ENCODE peak calls at places on chromosomes 11 and 22, in ten cellular contexts. C is NCI-H774, V is GM20000, K is iPS-NIHi11, E is lower leg skin, W is bronchial epithelial cell, T is LNCaP clone FGC, H is skeletal muscle cell, Z is AG08395, J is PC-9. X is an unnamed sample.

GRCh38 chr22:17734197-17734596 is 40.1 kb downstream of the BID start:
- DNase-seq in C (no peak), V (no peak), K (no peak), E (no peak), W (no peak), T (no peak), H (no peak), Z (peak), J (no peak), X (peak)

GRCh38 chr11:20672575-20672974 is 3.2 kb downstream of the NELL1 start:
- DNase-seq in C (peak), V (peak), K (peak), E (no peak), W (peak), T (no peak), H (no peak), Z (no peak), J (no peak), X (no peak)

GRCh38 chr22:42919199-42919598 is 62.1 kb upstream of the ARFGAP3 start:
- DNase-seq in C (no peak), V (no peak), K (no peak), E (no peak), W (no peak), T (no peak), H (no peak), Z (peak), J (peak), X (no peak)

GRCh38 chr11:92393218-92393617 is 168.6 kb downstream of the FAT3 start:
- DNase-seq in C (no peak), V (no peak), K (no peak), E (no peak), W (no peak), T (no peak), H (no peak), Z (no peak), J (no peak), X (no peak)

GRCh38 chr22:43562843-43563242 is 151.0 kb downstream of the MPPED1 start:
- DNase-seq in C (no peak), V (no peak), K (peak), E (no peak), W (no peak), T (no peak), H (no peak), Z (no peak), J (no peak), X (no peak)

GRCh38 chr22:46931881-46932280 is 169.4 kb downstream of the TBC1D22A start:
- DNase-seq in C (no peak), V (no peak), K (no peak), E (no peak), W (peak), T (no peak), H (no peak), Z (no peak), J (no peak), X (no peak)

GRCh38 chr11:37657645-37658044 is 1059.6 kb upstream of the RAG2 start:
- DNase-seq in C (no peak), V (no peak), K (no peak), E (no peak), W (peak), T (no peak), H (no peak), Z (no peak), J (no peak), X (peak)

GRCh38 chr11:34749666-34750659 is 129.1 kb downstream of the EHF start:
- DNase-seq in C (no peak), V (no peak), K (no peak), E (peak), W (peak), T (peak), H (peak), Z (peak), J (peak), X (peak)

GRCh38 chr11:93526691-93527583 is 16.3 kb downstream of the SMCO4 start:
- DNase-seq in C (no peak), V (no peak), K (no peak), E (no peak), W (no peak), T (no peak), H (no peak), Z (no peak), J (no peak), X (no peak)

GRCh38 chr11:22703561-22703960 is 37.1 kb downstream of the GAS2 start:
- DNase-seq in C (peak), V (no peak), K (no peak), E (no peak), W (peak), T (no peak), H (no peak), Z (no peak), J (no peak), X (no peak)

GRCh38 chr11:12125609-12126149 is 15.3 kb downstream of the MICAL2 start:
- DNase-seq in C (no peak), V (no peak), K (no peak), E (no peak), W (peak), T (no peak), H (no peak), Z (no peak), J (peak), X (no peak)

GRCh38 chr11:2451916-2452694 is 7.3 kb downstream of the KCNQ1 start:
- DNase-seq in C (no peak), V (no peak), K (no peak), E (no peak), W (no peak), T (no peak), H (no peak), Z (no peak), J (no peak), X (no peak)

GRCh38 chr11:911031-911889 is 650 bp upstream of the CHID1 start:
- DNase-seq in C (no peak), V (peak), K (no peak), E (no peak), W (peak), T (no peak), H (no peak), Z (peak), J (peak), X (peak)

GRCh38 chr11:5992604-5993251 is 5.9 kb upstream of the OR52L1 start:
- DNase-seq in C (no peak), V (peak), K (peak), E (no peak), W (peak), T (no peak), H (no peak), Z (peak), J (no peak), X (no peak)

GRCh38 chr22:46537221-46537945 is at the start of gene CELSR1:
- DNase-seq in C (no peak), V (peak), K (peak), E (no peak), W (peak), T (no peak), H (no peak), Z (no peak), J (peak), X (no peak)

GRCh38 chr11:121716060-121716459 is 263.3 kb upstream of the SORL1-AS1 start:
- DNase-seq in C (no peak), V (no peak), K (no peak), E (no peak), W (no peak), T (no peak), H (peak), Z (no peak), J (no peak), X (no peak)

GRCh38 chr11:128048121-128048520 is 539.2 kb downstream of the ETS1 start:
- DNase-seq in C (no peak), V (no peak), K (no peak), E (no peak), W (no peak), T (no peak), H (no peak), Z (no peak), J (no peak), X (no peak)

GRCh38 chr11:102306048-102306575 is 11.2 kb upstream of the BIRC3 start:
- DNase-seq in C (peak), V (no peak), K (no peak), E (peak), W (peak), T (no peak), H (no peak), Z (no peak), J (peak), X (no peak)

GRCh38 chr11:124669193-124669592 is 4.3 kb downstream of the SIAE start:
- DNase-seq in C (peak), V (peak), K (peak), E (peak), W (peak), T (peak), H (no peak), Z (peak), J (no peak), X (peak)

GRCh38 chr11:396511-396947 is 2.5 kb downstream of the PKP3 start:
- DNase-seq in C (no peak), V (peak), K (peak), E (no peak), W (no peak), T (no peak), H (no peak), Z (peak), J (no peak), X (no peak)

GRCh38 chr11:61832207-61832606 is 4.1 kb downstream of the FADS2 start:
- DNase-seq in C (no peak), V (no peak), K (no peak), E (no peak), W (no peak), T (no peak), H (no peak), Z (no peak), J (no peak), X (no peak)

GRCh38 chr11:12170984-12171383 is 60.6 kb downstream of the MICAL2 start:
- DNase-seq in C (no peak), V (no peak), K (no peak), E (no peak), W (no peak), T (no peak), H (peak), Z (peak), J (no peak), X (peak)

GRCh38 chr22:30922151-30922611 is 46.4 kb downstream of the MORC2 start:
- DNase-seq in C (no peak), V (peak), K (no peak), E (no peak), W (peak), T (no peak), H (peak), Z (peak), J (no peak), X (peak)

GRCh38 chr11:48001438-48002021 is 21.2 kb downstream of the PTPRJ start:
- DNase-seq in C (peak), V (no peak), K (no peak), E (no peak), W (no peak), T (peak), H (peak), Z (peak), J (no peak), X (peak)

GRCh38 chr22:33073989-33074391 is 15.8 kb upstream of the SYN3 start:
- DNase-seq in C (no peak), V (no peak), K (no peak), E (no peak), W (peak), T (no peak), H (no peak), Z (peak), J (peak), X (peak)

GRCh38 chr11:10041803-10042202 is 252.2 kb downstream of the SBF2 start:
- DNase-seq in C (no peak), V (no peak), K (no peak), E (no peak), W (no peak), T (no peak), H (no peak), Z (no peak), J (no peak), X (no peak)

GRCh38 chr22:24338701-24339451 is 68.2 kb downstream of the SPECC1L start:
- DNase-seq in C (no peak), V (no peak), K (no peak), E (no peak), W (no peak), T (no peak), H (no peak), Z (no peak), J (peak), X (no peak)

GRCh38 chr11:63608353-63609345 is 5.6 kb downstream of the PLAAT3 start:
- DNase-seq in C (no peak), V (no peak), K (no peak), E (no peak), W (peak), T (no peak), H (no peak), Z (no peak), J (peak), X (peak)

GRCh38 chr11:10931761-10932700 is 74.2 kb upstream of the ZBED5 start:
- DNase-seq in C (no peak), V (peak), K (no peak), E (no peak), W (no peak), T (peak), H (no peak), Z (no peak), J (peak), X (no peak)